ENCODE peak calls at places on chromosome 10, in nine cellular contexts. E is choroid plexus epithelial cell, T is fibroblast of mammary gland, M is islet precursor cell, R is cerebellar cortex, V is AG04450, N is SJSA1, K is astrocyte of the spinal cord, A is GM18507. I is an unnamed sample.

GRCh38 chr10:33252794-33253203 is 81.7 kb downstream of the NRP1 start:
- DNase-seq in N (no peak), A (no peak), K (peak; percentile 93), T (peak; percentile 88), M (no peak), E (peak; percentile 86), R (no peak), V (peak; percentile 48), I (no peak)

GRCh38 chr10:71838264-71839211 is 12.5 kb downstream of the PSAP start:
- DNase-seq in K (no peak), V (no peak), A (no peak), E (peak; percentile 32), T (peak; percentile 58), R (no peak), M (peak; percentile 87), N (no peak), I (no peak)

GRCh38 chr10:49446031-49446430 is 50.1 kb upstream of the DRGX start:
- DNase-seq in N (no peak), A (no peak), T (peak; percentile 53), M (no peak), K (peak; percentile 26), E (peak; percentile 61), V (no peak), R (no peak), I (no peak)

GRCh38 chr10:117980216-117980615 is 66.5 kb downstream of the RAB11FIP2 start:
- DNase-seq in A (no peak), K (peak; percentile 68), V (peak; percentile 36), R (no peak), N (no peak), T (peak; percentile 74), M (no peak), E (peak; percentile 64), I (no peak)

GRCh38 chr10:6409982-6410694 is 169.9 kb downstream of the PRKCQ start:
- DNase-seq in A (no peak), R (no peak), N (no peak), E (peak; percentile 83), T (peak; percentile 62), K (peak; percentile 57), M (peak; percentile 77), V (peak; percentile 50), I (no peak)

GRCh38 chr10:75084834-75085384 is 26.5 kb upstream of the SAMD8 start:
- DNase-seq in K (no peak), R (no peak), N (no peak), T (no peak), E (no peak), V (no peak), M (no peak), A (no peak), I (no peak)

GRCh38 chr10:78510566-78511323 is 477.1 kb downstream of the RPS24 start:
- DNase-seq in R (no peak), N (no peak), T (no peak), E (no peak), V (no peak), K (no peak), M (peak; percentile 52), A (no peak), I (no peak)

GRCh38 chr10:61952028-61952638 is 50.6 kb downstream of the ARID5B start:
- DNase-seq in M (no peak), A (no peak), N (no peak), V (no peak), K (no peak), R (no peak), T (no peak), E (no peak), I (no peak)

GRCh38 chr10:47438857-47439474 is 44.9 kb downstream of the ANXA8 start:
- DNase-seq in V (peak; percentile 38), E (peak; percentile 91), R (peak; percentile 21), T (peak; percentile 64), M (peak; percentile 88), A (no peak), K (peak; percentile 74), N (peak; percentile 57), I (peak; percentile 32)

GRCh38 chr10:6583447-6583846 is 3.4 kb upstream of the PRKCQ start:
- DNase-seq in K (no peak), T (no peak), N (no peak), R (no peak), A (no peak), M (no peak), V (no peak), E (no peak), I (no peak)

GRCh38 chr10:103069453-103070331 is 123.4 kb downstream of the NT5C2 start:
- DNase-seq in E (peak; percentile 74), A (peak; percentile 32), N (peak; percentile 54), K (peak; percentile 61), T (peak; percentile 51), R (peak; percentile 82), M (peak; percentile 78), V (no peak), I (peak; percentile 69)

GRCh38 chr10:44386546-44387052 is 1.7 kb upstream of the CXCL12 start:
- DNase-seq in N (no peak), T (peak; percentile 52), V (no peak), E (peak; percentile 73), A (peak; percentile 64), M (peak; percentile 86), K (peak; percentile 52), R (peak; percentile 36), I (peak; percentile 88)

GRCh38 chr10:45460235-45460878 is 86.3 kb downstream of the ALOX5 start:
- DNase-seq in R (no peak), V (no peak), K (no peak), N (no peak), M (no peak), T (no peak), E (no peak), A (no peak), I (no peak)

I was measured in nephron progenitor cell.